ENCODE peak calls at places on chromosome 7, in nine cellular contexts. T, D, N, V, F, B, S, Y and G are unnamed samples.

GRCh38 chr7:68699090-68699711 is 899.1 kb upstream of the AUTS2 start:
- DNase-seq in T (peak), D (no peak), N (no peak), V (no peak), F (no peak), B (peak), S (no peak), Y (no peak), G (no peak)

GRCh38 chr7:2474224-2474623 is 2.0 kb downstream of the GRIFIN start:
- DNase-seq in T (no peak), D (no peak), N (no peak), V (no peak), F (no peak), B (no peak), S (no peak), Y (no peak), G (no peak)

GRCh38 chr7:123004931-123005330 is 9.4 kb upstream of the TAS2R16 start:
- DNase-seq in T (no peak), D (no peak), N (no peak), V (no peak), F (no peak), B (peak), S (no peak), Y (no peak), G (no peak)

GRCh38 chr7:90816511-90817142 is 220.5 kb downstream of the CDK14 start:
- DNase-seq in T (peak), D (peak), N (no peak), V (no peak), F (no peak), B (peak), S (no peak), Y (peak), G (no peak)

GRCh38 chr7:32318300-32319018 is 171.7 kb downstream of the LSM5 start:
- DNase-seq in T (no peak), D (no peak), N (peak), V (no peak), F (no peak), B (no peak), S (no peak), Y (no peak), G (no peak)

GRCh38 chr7:129568240-129568639 is 43.3 kb upstream of the NRF1 start:
- DNase-seq in T (no peak), D (no peak), N (no peak), V (no peak), F (no peak), B (no peak), S (no peak), Y (no peak), G (no peak)

GRCh38 chr7:80273327-80273726 is 138.7 kb downstream of the GNAI1 start:
- DNase-seq in T (no peak), D (peak), N (no peak), V (no peak), F (no peak), B (peak), S (no peak), Y (no peak), G (no peak)

GRCh38 chr7:44767912-44768662 is 19.4 kb downstream of the ZMIZ2 start:
- DNase-seq in T (peak), D (no peak), N (peak), V (peak), F (peak), B (no peak), S (peak), Y (no peak), G (no peak)

GRCh38 chr7:2811476-2812118 is 32.5 kb downstream of the GNA12 start:
- DNase-seq in T (no peak), D (no peak), N (no peak), V (peak), F (peak), B (no peak), S (no peak), Y (no peak), G (no peak)

GRCh38 chr7:120272261-120272895 is 597 bp upstream of the KCND2 start:
- DNase-seq in T (peak), D (peak), N (no peak), V (no peak), F (peak), B (peak), S (peak), Y (peak), G (no peak)

GRCh38 chr7:120274899-120275298 is 1.9 kb downstream of the KCND2 start:
- DNase-seq in T (no peak), D (no peak), N (no peak), V (no peak), F (no peak), B (no peak), S (peak), Y (no peak), G (no peak)

GRCh38 chr7:120273476-120273975 is 551 bp downstream of the KCND2 start:
- DNase-seq in T (no peak), D (peak), N (peak), V (no peak), F (peak), B (peak), S (no peak), Y (peak), G (peak)

GRCh38 chr7:120274482-120274881 is 1.5 kb downstream of the KCND2 start:
- DNase-seq in T (no peak), D (no peak), N (no peak), V (no peak), F (no peak), B (no peak), S (no peak), Y (no peak), G (no peak)

DNA sequence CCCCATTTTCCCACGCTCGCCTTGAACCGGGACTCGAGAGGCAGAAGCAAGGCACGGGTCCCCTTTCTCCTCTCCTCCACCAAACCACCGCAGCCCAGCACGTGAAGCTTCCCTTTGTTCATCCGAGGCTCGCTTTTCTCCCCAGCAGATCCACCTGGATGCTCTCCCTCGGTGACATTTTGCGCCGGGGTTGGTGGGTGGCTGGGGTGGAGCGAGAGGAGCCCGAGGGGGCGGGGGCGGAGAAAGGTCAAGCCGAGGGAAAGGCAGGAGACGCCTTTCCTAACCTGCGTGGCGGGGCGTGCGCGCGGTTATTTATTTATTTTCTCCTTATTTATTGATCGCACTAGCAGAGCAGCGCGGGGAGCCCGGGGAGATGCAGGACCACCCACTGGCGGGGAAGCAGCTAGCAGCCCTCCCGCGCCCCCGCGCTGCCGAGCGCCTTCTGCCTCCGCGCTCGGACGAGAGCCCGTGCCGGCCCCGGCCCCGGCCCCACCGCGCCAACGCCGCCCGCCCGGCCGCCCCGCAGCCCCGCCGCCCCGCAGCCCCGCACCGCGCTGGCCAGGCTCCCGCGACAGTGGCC is at the start of gene KCND2:
- DNase-seq in T (no peak), D (peak), N (no peak), V (no peak), F (peak), B (no peak), S (peak), Y (no peak), G (peak)
- TF ChIP-seq CTCF in T (no peak), D (no peak), N (no peak), V (no peak), F (no peak), B (no peak), S (no peak), Y (no peak), G (no peak)

GRCh38 chr7:47765373-47765979 is 182.8 kb downstream of the PKD1L1 start:
- DNase-seq in T (no peak), D (no peak), N (no peak), V (no peak), F (no peak), B (no peak), S (no peak), Y (no peak), G (no peak)

GRCh38 chr7:47762746-47763062 is 180.8 kb upstream of the TNS3 start:
- DNase-seq in T (no peak), D (no peak), N (no peak), V (no peak), F (no peak), B (no peak), S (no peak), Y (no peak), G (no peak)

GRCh38 chr7:47762207-47762606 is 180.3 kb upstream of the TNS3 start:
- DNase-seq in T (no peak), D (no peak), N (no peak), V (no peak), F (no peak), B (no peak), S (no peak), Y (no peak), G (no peak)

GRCh38 chr7:47764746-47765145 is 182.8 kb upstream of the TNS3 start:
- DNase-seq in T (no peak), D (no peak), N (no peak), V (no peak), F (no peak), B (no peak), S (no peak), Y (no peak), G (no peak)

DNA sequence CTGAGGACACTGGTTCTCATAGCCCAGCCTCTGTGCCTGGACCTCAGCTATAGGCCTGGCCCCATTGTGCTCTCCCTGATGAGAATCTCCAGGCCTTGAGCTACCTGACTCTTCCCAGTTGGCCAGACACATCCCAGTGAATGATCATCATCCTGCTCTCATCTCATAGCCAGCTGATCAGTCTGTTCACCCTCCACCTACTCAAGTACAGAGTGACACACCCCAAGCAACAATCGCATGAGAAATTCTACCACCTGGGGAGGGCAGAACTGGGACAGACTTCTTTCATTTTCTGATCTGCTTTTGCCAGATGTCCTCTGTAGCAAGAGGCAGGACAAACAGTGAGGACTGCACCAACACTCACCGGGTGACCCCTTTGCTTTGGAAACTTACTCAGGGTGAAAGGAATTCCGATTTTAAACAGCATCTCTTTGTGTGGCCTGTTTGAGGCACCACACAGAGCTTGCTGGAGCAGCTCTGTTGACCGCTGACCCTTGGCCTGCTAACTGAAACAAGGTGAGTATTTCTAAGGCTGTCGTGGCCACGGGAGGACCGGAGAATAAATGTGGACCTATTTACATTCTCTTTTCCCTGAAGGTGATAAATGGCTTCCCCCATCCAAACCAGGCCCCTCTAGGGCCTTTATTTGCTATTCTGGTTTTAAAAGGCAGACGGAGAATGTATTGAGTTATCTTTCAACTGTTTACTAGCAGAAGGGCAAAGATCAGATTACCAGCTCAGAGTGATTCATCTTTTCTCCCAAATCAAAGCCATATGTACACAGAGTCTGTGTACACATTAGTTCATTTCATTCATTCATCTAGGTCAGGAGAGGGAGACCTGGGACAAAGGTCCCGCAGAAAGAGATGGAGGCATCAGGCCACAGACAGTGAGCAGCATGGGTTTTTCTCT is 181.4 kb upstream of the TNS3 start:
- DNase-seq in T (peak), D (peak), N (no peak), V (no peak), F (no peak), B (peak), S (no peak), Y (peak), G (no peak)
- TF ChIP-seq CTCF in T (no peak), D (no peak), N (no peak), V (no peak), F (no peak), B (no peak), S (no peak), Y (no peak), G (no peak)

GRCh38 chr7:276230-276835 is 13.6 kb upstream of the FOXL3 start:
- DNase-seq in T (no peak), D (no peak), N (no peak), V (no peak), F (no peak), B (no peak), S (no peak), Y (no peak), G (no peak)

GRCh38 chr7:274262-274661 is 15.7 kb upstream of the FOXL3 start:
- DNase-seq in T (no peak), D (no peak), N (no peak), V (no peak), F (no peak), B (no peak), S (no peak), Y (no peak), G (no peak)

GRCh38 chr7:279821-280220 is 10.1 kb upstream of the FOXL3 start:
- DNase-seq in T (no peak), D (no peak), N (no peak), V (no peak), F (no peak), B (no peak), S (no peak), Y (no peak), G (no peak)

GRCh38 chr7:278081-278480 is 11.9 kb upstream of the FOXL3 start:
- DNase-seq in T (no peak), D (no peak), N (no peak), V (no peak), F (no peak), B (no peak), S (no peak), Y (no peak), G (no peak)

DNA sequence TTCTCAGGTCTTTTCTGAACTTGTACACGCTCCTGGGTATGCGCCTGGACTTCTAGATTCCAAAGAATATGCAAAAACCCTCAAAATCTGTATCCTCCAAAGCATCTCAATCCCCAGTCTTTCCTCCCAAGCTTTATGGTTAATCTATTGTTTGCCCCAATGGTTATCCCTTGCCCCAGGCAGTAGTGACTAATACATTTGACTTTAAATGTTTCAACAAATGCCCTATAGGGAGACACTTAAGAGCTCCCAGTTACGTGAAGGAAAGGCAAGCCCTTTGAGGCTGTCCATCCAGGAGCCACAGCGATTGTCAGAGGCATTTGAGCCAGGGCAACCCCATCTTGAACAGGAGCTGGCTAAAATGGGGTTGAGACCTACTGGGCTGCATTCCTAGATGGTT is 12.7 kb upstream of the FOXL3 start:
- DNase-seq in T (no peak), D (peak), N (no peak), V (no peak), F (no peak), B (no peak), S (no peak), Y (no peak), G (no peak)
- TF ChIP-seq CTCF in T (no peak), D (no peak), N (no peak), V (no peak), F (no peak), B (no peak), S (no peak), Y (no peak), G (no peak)

GRCh38 chr7:101538596-101539459 is 90.3 kb downstream of the MYL10 start:
- DNase-seq in T (no peak), D (peak), N (peak), V (no peak), F (peak), B (peak), S (peak), Y (no peak), G (peak)
- TF ChIP-seq CTCF in T (peak), D (peak), N (peak), V (peak), F (peak), B (peak), S (peak), Y (peak), G (peak)

DNA sequence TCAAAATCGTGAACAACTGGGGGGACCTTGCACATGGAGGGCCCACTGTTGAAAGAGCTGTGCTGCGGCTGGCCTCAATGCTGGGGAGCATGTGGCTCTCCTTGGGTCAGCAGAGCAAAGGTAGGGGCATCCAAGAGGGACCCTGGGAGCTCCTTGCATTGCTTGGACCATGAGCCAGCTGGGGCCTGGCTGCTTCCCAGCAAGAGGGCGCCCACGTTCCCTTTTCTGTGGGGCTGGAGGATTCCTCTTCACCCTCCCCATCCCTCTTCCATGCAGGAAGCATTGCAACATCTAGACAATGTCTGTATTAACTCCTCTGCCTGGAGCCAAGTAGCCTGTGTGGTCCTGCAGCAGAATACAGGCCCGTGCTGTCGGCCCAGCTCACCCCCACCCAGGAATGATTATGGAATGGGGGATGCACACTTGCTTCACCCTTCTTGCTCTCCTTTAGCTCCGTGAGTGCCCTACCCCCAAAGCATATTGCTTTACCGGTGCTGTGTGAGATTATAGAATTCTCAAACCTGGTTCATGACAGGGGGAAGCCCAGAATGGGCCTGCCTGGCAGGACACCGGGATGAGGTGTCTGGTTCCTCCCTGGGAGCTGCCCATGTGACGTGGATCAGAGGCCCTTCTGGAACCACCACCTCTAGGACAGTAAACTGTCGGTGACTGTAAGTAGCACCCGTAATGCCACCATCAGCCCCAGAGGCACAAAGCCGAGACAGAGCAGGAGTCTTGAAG is 61.9 kb downstream of the SYPL1 start:
- DNase-seq in T (peak), D (peak), N (no peak), V (no peak), F (peak), B (no peak), S (no peak), Y (no peak), G (no peak)
- TF ChIP-seq CTCF in T (peak), D (peak), N (no peak), V (no peak), F (no peak), B (no peak), S (no peak), Y (peak), G (no peak)

GRCh38 chr7:151059362-151060112 is at the start of gene SLC4A2:
- DNase-seq in T (no peak), D (peak), N (peak), V (peak), F (peak), B (no peak), S (peak), Y (no peak), G (peak)
- TF ChIP-seq CTCF in T (peak), D (peak), N (peak), V (peak), F (no peak), B (peak), S (peak), Y (peak), G (peak)

GRCh38 chr7:28356619-28357018 is 55.7 kb upstream of the CREB5 start:
- DNase-seq in T (no peak), D (no peak), N (no peak), V (no peak), F (no peak), B (no peak), S (no peak), Y (no peak), G (no peak)

GRCh38 chr7:28364082-28364481 is 48.2 kb upstream of the CREB5 start:
- DNase-seq in T (no peak), D (no peak), N (no peak), V (no peak), F (no peak), B (no peak), S (no peak), Y (no peak), G (no peak)

GRCh38 chr7:28362812-28363211 is 49.5 kb upstream of the CREB5 start:
- DNase-seq in T (no peak), D (no peak), N (no peak), V (no peak), F (no peak), B (no peak), S (no peak), Y (no peak), G (no peak)

GRCh38 chr7:28358423-28358868 is 53.9 kb upstream of the CREB5 start:
- DNase-seq in T (peak), D (peak), N (no peak), V (no peak), F (no peak), B (peak), S (no peak), Y (no peak), G (no peak)

DNA sequence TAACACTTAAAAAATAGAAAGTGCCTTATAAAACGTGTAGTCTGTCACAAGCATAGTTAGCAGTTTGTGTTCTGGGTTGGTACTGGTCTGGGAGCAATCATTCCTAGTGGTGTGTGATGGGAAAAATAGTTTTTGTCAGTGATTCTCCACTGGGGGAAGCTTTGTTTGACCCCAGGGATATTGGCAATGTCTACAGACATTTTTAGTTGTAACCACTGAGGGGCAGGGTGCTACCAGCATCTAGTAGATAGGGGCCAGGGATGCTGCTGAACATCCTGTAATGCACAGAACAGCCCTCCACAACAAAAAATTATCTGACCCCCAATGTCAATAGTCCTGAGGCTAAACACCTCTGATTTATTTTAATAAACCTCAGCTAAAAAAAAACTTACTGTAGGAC is 51.6 kb upstream of the CREB5 start:
- DNase-seq in T (no peak), D (no peak), N (no peak), V (no peak), F (no peak), B (no peak), S (no peak), Y (no peak), G (no peak)
- TF ChIP-seq CTCF in T (peak), D (no peak), N (no peak), V (peak), F (no peak), B (no peak), S (no peak), Y (no peak), G (peak)

GRCh38 chr7:29946428-29947186 is 43.0 kb downstream of the SCRN1 start:
- DNase-seq in T (no peak), D (no peak), N (peak), V (no peak), F (peak), B (no peak), S (no peak), Y (no peak), G (no peak)
- TF ChIP-seq CTCF in T (peak), D (no peak), N (peak), V (peak), F (no peak), B (peak), S (no peak), Y (peak), G (peak)